ENCODE peak calls at places on chromosomes 6 and 20, in four cellular contexts. O is keratinocyte, C is pancreas, V is HepG2. H is an unnamed sample.

GRCh38 chr6:139981810-139982550 is 607.5 kb upstream of the CITED2 start:
- DNase-seq in O (no peak), C (no peak), V (no peak), H (peak)

GRCh38 chr6:163289445-163289844 is 125.1 kb upstream of the QKI start:
- DNase-seq in O (no peak), C (no peak), V (no peak), H (no peak)

GRCh38 chr6:90464507-90464906 is 122.4 kb downstream of the MAP3K7 start:
- DNase-seq in O (no peak), C (no peak), V (no peak), H (no peak)

GRCh38 chr6:89840538-89840937 is 10.9 kb downstream of the CASP8AP2 start:
- DNase-seq in O (no peak), C (no peak), V (no peak), H (no peak)

GRCh38 chr6:36616888-36617521 is 22.8 kb downstream of the SRSF3 start:
- DNase-seq in O (peak), C (peak), V (no peak), H (peak)

GRCh38 chr6:141688916-141689315 is 443.8 kb upstream of the GJE1 start:
- DNase-seq in O (no peak), C (no peak), V (no peak), H (no peak)

GRCh38 chr20:38433304-38433972 is 1.7 kb downstream of the SNHG17 start:
- DNase-seq in O (no peak), C (no peak), V (no peak), H (no peak)

GRCh38 chr6:133817460-133818047 is 71.4 kb upstream of the TCF21 start:
- DNase-seq in O (no peak), C (no peak), V (peak), H (peak)

GRCh38 chr20:41014557-41015088 is 14.0 kb upstream of the TOP1 start:
- DNase-seq in O (no peak), C (no peak), V (peak), H (no peak)

GRCh38 chr20:37859406-37860171 is 43.3 kb upstream of the VSTM2L start:
- DNase-seq in O (no peak), C (no peak), V (no peak), H (no peak)

GRCh38 chr20:36149469-36149868 is 5.1 kb upstream of the EPB41L1 start:
- DNase-seq in O (no peak), C (no peak), V (no peak), H (no peak)

GRCh38 chr6:18262812-18263560 is 1.3 kb downstream of the DEK start:
- DNase-seq in O (no peak), C (no peak), V (peak), H (no peak)

GRCh38 chr20:1122388-1123315 is 4.2 kb downstream of the PSMF1 start:
- DNase-seq in O (no peak), C (peak), V (peak), H (peak)

GRCh38 chr6:39642300-39642699 is 82.9 kb downstream of the KIF6 start:
- DNase-seq in O (no peak), C (no peak), V (no peak), H (no peak)

GRCh38 chr6:151624900-151625536 is 131.2 kb downstream of the CCDC170 start:
- DNase-seq in O (no peak), C (no peak), V (no peak), H (no peak)

GRCh38 chr6:107064579-107065065 is 36.6 kb downstream of the MTRES1 start:
- DNase-seq in O (no peak), C (no peak), V (peak), H (peak)

GRCh38 chr6:78611097-78611625 is 256.2 kb upstream of the IRAK1BP1 start:
- DNase-seq in O (no peak), C (no peak), V (no peak), H (no peak)

GRCh38 chr20:57030611-57031600 is 235.5 kb downstream of the BMP7 start:
- DNase-seq in O (no peak), C (no peak), V (no peak), H (no peak)

GRCh38 chr6:14703586-14703985 is 542.3 kb upstream of the JARID2 start:
- DNase-seq in O (no peak), C (no peak), V (no peak), H (no peak)

GRCh38 chr20:58514321-58515239 is 619 bp downstream of the APCDD1L start:
- DNase-seq in O (no peak), C (no peak), V (no peak), H (no peak)

GRCh38 chr20:11849976-11850670 is 67.6 kb upstream of the BTBD3 start:
- DNase-seq in O (peak), C (no peak), V (no peak), H (no peak)

GRCh38 chr20:54340206-54340605 is 132.3 kb downstream of the PFDN4 start:
- DNase-seq in O (no peak), C (no peak), V (peak), H (no peak)

GRCh38 chr6:170147056-170147787 is 143.7 kb downstream of the DLL1 start:
- DNase-seq in O (no peak), C (no peak), V (peak), H (no peak)

GRCh38 chr6:157982580-157983438 is 1.1 kb downstream of the SYNJ2 start:
- DNase-seq in O (no peak), C (no peak), V (peak), H (peak)

GRCh38 chr20:49669601-49670189 is 44.0 kb downstream of the B4GALT5 start:
- DNase-seq in O (no peak), C (no peak), V (no peak), H (no peak)

GRCh38 chr20:54086444-54087134 is 16.2 kb upstream of the BCAS1 start:
- DNase-seq in O (no peak), C (no peak), V (no peak), H (no peak)

GRCh38 chr20:33522256-33522820 is 32.4 kb downstream of the CBFA2T2 start:
- DNase-seq in O (no peak), C (no peak), V (no peak), H (no peak)

GRCh38 chr6:112415366-112415765 is 68.2 kb downstream of the RFPL4B start:
- DNase-seq in O (no peak), C (no peak), V (no peak), H (no peak)

GRCh38 chr6:6915219-6915618 is 192.5 kb upstream of the RREB1 start:
- DNase-seq in O (no peak), C (no peak), V (no peak), H (no peak)

GRCh38 chr20:25007491-25008305 is 15.1 kb upstream of the APMAP start:
- DNase-seq in O (no peak), C (no peak), V (no peak), H (no peak)

GRCh38 chr20:36768768-36769430 is 4.7 kb downstream of the DSN1 start:
- DNase-seq in O (no peak), C (no peak), V (no peak), H (no peak)

GRCh38 chr6:134288538-134289203 is 29.2 kb downstream of the SGK1 start:
- DNase-seq in O (peak), C (no peak), V (no peak), H (no peak)

DNA sequence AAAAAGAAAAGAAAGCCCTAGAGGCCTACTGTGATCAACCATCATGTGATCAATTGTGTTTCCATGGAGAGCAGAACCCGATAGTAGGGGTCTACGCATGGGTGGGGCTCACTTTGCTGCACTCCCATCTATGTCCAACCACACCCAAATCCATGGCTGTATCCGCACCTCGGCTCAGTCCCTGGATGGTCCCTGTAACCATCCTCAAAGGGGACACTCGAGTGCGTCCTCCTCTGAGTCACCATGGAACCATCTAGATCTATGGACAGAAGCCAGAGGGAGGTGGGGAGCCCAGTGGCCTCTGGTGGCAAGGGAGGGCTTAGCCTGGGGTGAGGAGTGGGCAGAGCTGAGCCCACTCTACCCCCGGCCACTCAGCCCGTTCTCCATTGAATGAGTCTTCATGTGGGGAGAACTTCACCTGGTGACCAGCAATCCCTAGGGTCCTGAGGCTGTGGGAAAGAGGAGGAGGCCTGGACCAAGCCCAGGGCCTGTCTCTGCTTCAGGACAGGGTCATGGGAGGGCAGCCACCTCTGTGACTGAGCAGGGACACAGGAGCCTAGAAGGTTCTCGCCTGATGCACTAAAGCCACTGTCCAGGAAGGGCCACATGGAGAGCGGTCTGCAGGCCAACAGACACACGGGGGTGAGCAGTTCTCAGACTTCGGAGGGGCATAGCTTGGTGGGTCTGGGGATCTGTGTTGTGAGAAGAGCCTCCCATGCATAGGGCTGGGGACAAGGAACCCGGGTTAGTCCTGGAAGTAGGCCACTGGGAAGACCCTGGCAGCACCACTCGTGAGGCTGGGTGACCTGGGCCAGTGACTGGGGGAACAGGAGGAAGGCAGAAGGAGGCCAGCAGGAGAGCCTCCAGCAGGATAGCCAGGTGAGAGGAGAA is 19.3 kb downstream of the RAET1L start:
- DNase-seq in O (no peak), C (no peak), V (no peak), H (no peak)
- H3K4me3 ChIP-seq in O (peak), C (peak), V (peak), H (no peak)

GRCh38 chr20:63471002-63471718 is 1.3 kb downstream of the KCNQ2 start:
- DNase-seq in O (no peak), C (no peak), V (no peak), H (no peak)
- H3K4me3 ChIP-seq in O (no peak), C (no peak), V (no peak), H (no peak)

GRCh38 chr6:113833537-113833936 is 23.6 kb upstream of the MARCKS start:
- DNase-seq in O (no peak), C (no peak), V (no peak), H (no peak)

GRCh38 chr6:113828984-113829701 is 28.0 kb upstream of the MARCKS start:
- DNase-seq in O (no peak), C (no peak), V (no peak), H (no peak)

GRCh38 chr6:113829702-113830058 is 27.5 kb upstream of the MARCKS start:
- DNase-seq in O (no peak), C (no peak), V (no peak), H (peak)

GRCh38 chr6:113825776-113826175 is 31.4 kb upstream of the MARCKS start:
- DNase-seq in O (no peak), C (peak), V (no peak), H (peak)

DNA sequence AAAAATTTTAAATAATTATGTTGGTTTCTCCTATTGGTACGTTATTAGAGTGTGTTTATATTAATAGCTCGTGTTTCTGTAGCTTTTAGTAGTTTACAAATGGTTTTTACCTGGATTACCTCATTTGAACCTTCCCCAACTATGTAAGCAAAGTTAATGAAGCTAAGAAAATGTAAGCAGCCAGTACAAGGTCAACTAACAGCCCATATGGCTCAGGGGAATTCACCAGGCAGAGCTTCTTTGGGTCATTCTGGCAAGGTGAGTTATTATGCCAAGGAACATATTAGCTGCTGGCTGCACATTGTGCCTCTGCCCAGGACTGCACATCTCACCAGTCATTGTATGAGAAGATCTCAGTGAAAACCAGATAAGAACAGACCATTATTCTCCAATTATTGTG is 27.0 kb upstream of the MARCKS start:
- DNase-seq in O (no peak), C (no peak), V (no peak), H (no peak)
- H3K4me3 ChIP-seq in O (no peak), C (no peak), V (no peak), H (no peak)

GRCh38 chr6:31400467-31401289 is 2.7 kb upstream of the MICA start:
- DNase-seq in O (peak), C (peak), V (peak), H (peak)

GRCh38 chr6:31399589-31400466 is 3.6 kb upstream of the MICA start:
- DNase-seq in O (peak), C (peak), V (peak), H (peak)

GRCh38 chr6:31402324-31403282 is 792 bp upstream of the MICA start:
- DNase-seq in O (no peak), C (no peak), V (no peak), H (peak)

GRCh38 chr6:31403283-31403989 is at the start of gene MICA:
- DNase-seq in O (peak), C (peak), V (peak), H (peak)

DNA sequence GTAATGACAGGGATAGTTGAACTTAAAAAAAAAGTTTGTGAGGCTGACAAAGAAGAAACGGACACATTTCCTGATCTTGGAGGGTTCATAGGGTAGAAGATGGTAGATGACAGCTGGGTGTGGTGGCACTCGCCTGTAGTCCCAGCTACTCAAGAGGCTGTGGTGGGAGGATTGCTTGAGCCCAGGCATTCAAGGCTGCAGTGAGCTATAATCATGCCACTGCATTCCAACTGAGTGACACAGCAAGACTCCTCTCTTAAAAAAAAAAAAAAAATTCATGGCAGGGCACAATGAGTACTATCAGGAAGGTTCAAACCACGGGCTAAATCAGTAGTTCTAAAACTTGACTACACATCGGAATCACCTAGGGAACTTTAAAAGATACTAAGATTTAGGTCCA is 2.0 kb upstream of the MICA start:
- DNase-seq in O (peak), C (no peak), V (peak), H (peak)
- H3K4me3 ChIP-seq in O (peak), C (no peak), V (peak), H (peak)

GRCh38 chr20:21516861-21517565 is 3.1 kb upstream of the NKX2-2 start:
- DNase-seq in O (no peak), C (no peak), V (no peak), H (no peak)
- H3K4me3 ChIP-seq in O (no peak), C (no peak), V (no peak), H (no peak)

GRCh38 chr20:45833030-45833882 is at the start of gene SNX21:
- DNase-seq in O (no peak), C (peak), V (peak), H (peak)

GRCh38 chr20:45834797-45835161 is 1.2 kb downstream of the SNX21 start:
- DNase-seq in O (no peak), C (no peak), V (no peak), H (no peak)

GRCh38 chr20:45832619-45833018 is 980 bp upstream of the SNX21 start:
- DNase-seq in O (no peak), C (no peak), V (no peak), H (no peak)

GRCh38 chr20:45835230-45836224 is 1.9 kb downstream of the SNX21 start:
- DNase-seq in O (no peak), C (no peak), V (no peak), H (peak)

DNA sequence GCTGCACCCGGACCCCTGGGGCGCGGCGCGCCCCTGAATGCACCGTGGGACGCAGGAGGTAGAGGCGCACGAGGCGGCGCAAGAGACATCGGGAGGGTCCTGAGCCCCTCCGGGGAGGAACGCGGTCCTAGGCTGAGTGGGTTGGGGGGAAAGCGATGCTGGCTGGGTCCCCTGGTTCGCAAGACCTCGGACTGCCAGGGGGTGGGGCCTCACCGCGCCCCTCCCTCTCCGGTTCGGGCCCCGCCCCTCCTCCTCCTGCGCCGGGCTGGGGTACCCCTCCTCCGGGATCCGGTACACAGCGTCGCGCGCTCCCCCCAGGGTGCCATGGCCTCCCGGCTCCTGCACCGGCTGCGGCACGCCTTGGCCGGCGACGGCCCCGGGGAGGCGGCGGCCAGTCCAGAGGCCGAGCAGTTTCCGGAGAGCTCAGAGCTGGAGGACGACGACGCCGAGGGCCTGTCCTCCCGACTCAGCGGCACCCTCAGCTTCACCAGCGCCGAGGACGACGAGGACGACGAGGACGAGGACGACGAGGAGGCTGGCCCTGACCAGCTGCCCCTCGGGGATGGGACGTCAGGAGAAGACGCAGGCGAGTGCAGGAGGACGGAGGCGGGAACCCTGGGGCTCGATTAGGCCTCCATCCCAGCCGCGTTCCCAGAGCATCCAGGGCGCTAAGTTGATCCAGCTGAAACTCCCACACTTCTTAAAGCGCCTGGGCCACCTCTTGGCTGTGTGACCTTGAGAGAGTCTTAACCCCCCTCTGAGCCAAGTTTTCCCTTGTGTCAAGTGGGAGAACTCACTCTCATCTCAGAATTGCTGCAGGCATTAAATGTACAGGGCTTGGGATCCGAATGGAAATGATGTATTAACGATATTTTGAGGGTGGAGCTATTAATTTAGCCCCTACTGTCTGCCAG is 541 bp downstream of the SNX21 start:
- DNase-seq in O (no peak), C (peak), V (peak), H (peak)
- H3K4me3 ChIP-seq in O (peak), C (peak), V (peak), H (peak)

GRCh38 chr6:168320661-168321060 is 1.1 kb upstream of the DACT2 start:
- DNase-seq in O (peak), C (no peak), V (no peak), H (no peak)

GRCh38 chr6:168318090-168318489 is 1.5 kb downstream of the DACT2 start:
- DNase-seq in O (no peak), C (no peak), V (peak), H (no peak)

GRCh38 chr6:168318579-168319278 is 848 bp downstream of the DACT2 start:
- DNase-seq in O (no peak), C (no peak), V (no peak), H (no peak)

GRCh38 chr6:168322966-168323365 is 3.4 kb upstream of the DACT2 start:
- DNase-seq in O (no peak), C (no peak), V (peak), H (no peak)

DNA sequence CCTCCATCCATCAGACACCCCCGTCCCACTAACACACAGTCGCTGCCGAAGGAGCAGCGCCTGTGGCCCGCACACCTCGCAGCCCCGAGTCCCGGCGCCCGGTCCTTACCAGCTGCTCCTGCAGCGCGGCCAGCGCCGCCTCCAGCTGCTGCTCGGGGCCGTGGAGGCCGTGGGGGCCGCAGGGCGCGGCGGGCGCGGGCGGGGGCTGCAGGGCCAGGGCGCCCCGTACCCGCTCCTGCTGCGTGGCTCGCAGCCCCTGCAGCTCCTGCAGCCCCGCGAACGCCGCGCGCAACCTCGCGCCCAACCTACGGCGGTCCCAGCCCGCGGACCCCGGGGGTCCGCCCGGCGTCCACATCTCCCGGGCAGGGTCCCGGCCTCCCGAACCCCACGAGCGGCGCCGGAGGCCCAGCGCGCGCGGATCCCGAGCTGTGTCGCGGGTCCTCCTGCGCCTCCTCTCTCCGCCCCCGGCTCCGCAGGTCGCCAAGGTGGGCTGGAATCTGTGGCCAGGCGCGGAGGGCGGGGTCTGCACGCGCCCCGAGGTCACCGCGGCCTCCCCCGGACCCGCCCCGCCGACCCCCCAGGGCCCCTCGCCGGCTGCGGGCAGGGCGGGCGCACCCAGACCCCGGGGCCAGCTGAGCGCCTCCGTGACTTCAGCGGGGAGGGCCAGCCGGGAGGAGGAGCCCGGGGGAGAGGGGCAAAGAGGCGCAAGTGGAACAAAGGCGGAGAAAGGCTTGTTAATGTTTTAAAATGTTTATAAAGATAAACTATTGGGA is at the start of gene DACT2:
- DNase-seq in O (no peak), C (peak), V (no peak), H (no peak)
- H3K4me3 ChIP-seq in O (no peak), C (peak), V (peak), H (no peak)

GRCh38 chr6:27772261-27773001 is 139.8 kb downstream of the OR2B2 start:
- DNase-seq in O (no peak), C (peak), V (peak), H (peak)
- H3K4me3 ChIP-seq in O (peak), C (no peak), V (peak), H (peak)

H was measured in transverse colon.